ENCODE peak calls at places on chromosomes 4 and X, in nine cellular contexts. One of them, this sample, is unnamed.
A peak's percentile ranks its signal among the peaks of the same experiment; 100 is the strongest.

GRCh38 chrX:133214316-133214715 is 3.8 kb downstream of the TFDP3 start:
- DNase-seq in lower leg skin: no peak
- DNase-seq in K562: no peak
- DNase-seq in foreskin fibroblast: no peak
- DNase-seq in Caco-2: no peak
- DNase-seq in IMR-90: no peak
- DNase-seq in A673: peak; percentile 48
- DNase-seq in bronchial epithelial cell: no peak
- DNase-seq in cardiac fibroblast: no peak
- DNase-seq in this sample: no peak

GRCh38 chr4:8723222-8723980 is 130.8 kb downstream of the CPZ start:
- DNase-seq in IMR-90: no peak
- DNase-seq in lower leg skin: peak; percentile 63
- DNase-seq in K562: no peak
- DNase-seq in Caco-2: peak; percentile 26
- DNase-seq in foreskin fibroblast: no peak
- DNase-seq in bronchial epithelial cell: no peak
- DNase-seq in A673: no peak
- DNase-seq in cardiac fibroblast: no peak
- DNase-seq in this sample: no peak

GRCh38 chrX:17860179-17860780 is 818 bp downstream of the RAI2 start:
- DNase-seq in bronchial epithelial cell: no peak
- DNase-seq in Caco-2: no peak
- DNase-seq in K562: no peak
- DNase-seq in IMR-90: no peak
- DNase-seq in A673: no peak
- DNase-seq in cardiac fibroblast: no peak
- DNase-seq in lower leg skin: no peak
- DNase-seq in foreskin fibroblast: no peak
- DNase-seq in this sample: no peak

GRCh38 chr4:77697860-77698599 is 92.4 kb downstream of the CXCL13 start:
- DNase-seq in cardiac fibroblast: peak; percentile 83
- DNase-seq in Caco-2: no peak
- DNase-seq in foreskin fibroblast: peak; percentile 66
- DNase-seq in bronchial epithelial cell: peak; percentile 79
- DNase-seq in lower leg skin: no peak
- DNase-seq in IMR-90: peak; percentile 67
- DNase-seq in K562: peak; percentile 9
- DNase-seq in A673: peak; percentile 4
- DNase-seq in this sample: peak; percentile 14

GRCh38 chr4:95118507-95118906 is 360.8 kb downstream of the BMPR1B start:
- DNase-seq in cardiac fibroblast: no peak
- DNase-seq in K562: no peak
- DNase-seq in IMR-90: no peak
- DNase-seq in foreskin fibroblast: no peak
- DNase-seq in lower leg skin: no peak
- DNase-seq in Caco-2: no peak
- DNase-seq in A673: no peak
- DNase-seq in bronchial epithelial cell: no peak
- DNase-seq in this sample: no peak

GRCh38 chrX:154022108-154022507 is 2.4 kb upstream of the IRAK1 start:
- DNase-seq in bronchial epithelial cell: no peak
- DNase-seq in IMR-90: no peak
- DNase-seq in cardiac fibroblast: no peak
- DNase-seq in foreskin fibroblast: no peak
- DNase-seq in Caco-2: no peak
- DNase-seq in A673: no peak
- DNase-seq in lower leg skin: no peak
- DNase-seq in K562: peak; percentile 33
- DNase-seq in this sample: no peak

GRCh38 chrX:35380808-35381700 is 417.1 kb upstream of the MAGEB16 start:
- DNase-seq in lower leg skin: no peak
- DNase-seq in foreskin fibroblast: no peak
- DNase-seq in K562: peak; percentile 2
- DNase-seq in A673: peak; percentile 55
- DNase-seq in IMR-90: peak; percentile 20
- DNase-seq in cardiac fibroblast: peak; percentile 5
- DNase-seq in bronchial epithelial cell: peak; percentile 40
- DNase-seq in Caco-2: no peak
- DNase-seq in this sample: peak; percentile 8

GRCh38 chr4:150591284-150591874 is 9.4 kb downstream of the MAB21L2 start:
- DNase-seq in Caco-2: peak; percentile 58
- DNase-seq in bronchial epithelial cell: no peak
- DNase-seq in lower leg skin: no peak
- DNase-seq in A673: no peak
- DNase-seq in IMR-90: no peak
- DNase-seq in K562: no peak
- DNase-seq in cardiac fibroblast: no peak
- DNase-seq in foreskin fibroblast: no peak
- DNase-seq in this sample: no peak

GRCh38 chr4:120682981-120683380 is 239.5 kb downstream of the PRDM5 start:
- DNase-seq in A673: peak; percentile 12
- DNase-seq in foreskin fibroblast: no peak
- DNase-seq in IMR-90: no peak
- DNase-seq in cardiac fibroblast: no peak
- DNase-seq in K562: no peak
- DNase-seq in bronchial epithelial cell: no peak
- DNase-seq in Caco-2: no peak
- DNase-seq in lower leg skin: no peak
- DNase-seq in this sample: no peak

GRCh38 chr4:15681067-15681371 is 608 bp upstream of the FAM200B start:
- DNase-seq in foreskin fibroblast: no peak
- DNase-seq in cardiac fibroblast: no peak
- DNase-seq in K562: no peak
- DNase-seq in A673: no peak
- DNase-seq in Caco-2: no peak
- DNase-seq in IMR-90: no peak
- DNase-seq in lower leg skin: no peak
- DNase-seq in bronchial epithelial cell: no peak
- DNase-seq in this sample: no peak

GRCh38 chr4:15682340-15682725 is 706 bp downstream of the FAM200B start:
- DNase-seq in lower leg skin: no peak
- DNase-seq in A673: no peak
- DNase-seq in bronchial epithelial cell: peak; percentile 44
- DNase-seq in foreskin fibroblast: no peak
- DNase-seq in cardiac fibroblast: peak; percentile 71
- DNase-seq in K562: no peak
- DNase-seq in IMR-90: no peak
- DNase-seq in Caco-2: no peak
- DNase-seq in this sample: peak; percentile 10

GRCh38 chr4:15682790-15683495 is 1.3 kb downstream of the FAM200B start:
- DNase-seq in K562: no peak
- DNase-seq in lower leg skin: no peak
- DNase-seq in foreskin fibroblast: no peak
- DNase-seq in IMR-90: peak; percentile 17
- DNase-seq in cardiac fibroblast: peak; percentile 59
- DNase-seq in bronchial epithelial cell: no peak
- DNase-seq in Caco-2: no peak
- DNase-seq in A673: no peak
- DNase-seq in this sample: no peak

GRCh38 chr4:15684498-15684897 is 2.9 kb downstream of the FAM200B start:
- DNase-seq in IMR-90: no peak
- DNase-seq in Caco-2: no peak
- DNase-seq in lower leg skin: no peak
- DNase-seq in bronchial epithelial cell: no peak
- DNase-seq in cardiac fibroblast: no peak
- DNase-seq in K562: no peak
- DNase-seq in foreskin fibroblast: no peak
- DNase-seq in A673: no peak
- DNase-seq in this sample: no peak

DNA sequence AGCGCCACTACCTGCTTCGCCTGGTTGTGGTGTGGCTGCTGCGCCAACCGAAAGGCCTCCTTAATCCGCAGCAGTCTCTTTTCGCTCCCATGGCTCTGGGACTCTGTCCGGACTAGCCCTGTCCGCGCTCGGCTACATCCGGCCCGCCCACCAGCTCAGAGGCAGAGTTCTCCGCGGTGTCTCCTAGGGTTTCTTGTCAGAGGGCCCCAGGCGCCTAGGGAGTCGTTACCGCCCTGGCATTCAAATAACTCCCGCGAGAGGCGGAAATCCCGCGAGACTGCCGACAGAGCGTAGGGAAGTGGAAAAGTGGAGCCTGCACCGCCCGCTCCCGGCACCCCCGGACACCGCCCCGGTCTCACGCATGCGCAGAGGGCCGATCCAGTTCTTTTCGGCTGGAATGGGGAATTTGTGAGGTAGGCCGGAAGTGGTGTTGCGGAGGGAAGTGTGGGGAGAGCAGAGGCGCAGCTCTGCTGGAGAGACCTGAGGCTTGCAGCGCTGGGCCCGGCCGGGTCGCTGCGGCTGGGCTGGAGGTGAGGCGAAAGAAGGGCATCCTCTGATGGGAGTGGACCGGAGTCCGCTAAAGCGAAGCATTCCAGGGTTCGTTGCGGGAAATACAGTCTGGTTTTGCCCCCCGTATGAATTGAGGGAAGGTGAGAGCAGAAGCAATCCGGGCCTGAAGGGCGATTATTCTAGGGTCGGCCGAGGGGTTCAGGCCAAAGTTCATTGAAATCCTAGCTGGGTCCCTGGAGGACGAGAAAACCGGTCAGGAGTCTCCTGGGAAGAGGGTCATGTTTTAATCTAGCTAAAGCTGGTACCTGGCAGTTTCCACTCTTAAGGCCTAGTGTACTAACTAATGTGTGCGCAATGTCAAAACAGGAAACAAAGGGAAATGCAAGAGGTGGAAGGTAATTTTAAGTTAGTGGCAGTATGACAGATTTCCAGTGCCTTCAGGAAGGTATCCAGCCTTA is at the start of gene FAM200B:
- DNase-seq in cardiac fibroblast: peak; percentile 100
- DNase-seq in IMR-90: peak; percentile 97
- DNase-seq in foreskin fibroblast: peak; percentile 96
- DNase-seq in A673: peak; percentile 100
- DNase-seq in Caco-2: peak; percentile 99
- DNase-seq in lower leg skin: peak; percentile 100
- DNase-seq in K562: peak; percentile 99
- DNase-seq in bronchial epithelial cell: peak; percentile 98
- DNase-seq in this sample: peak; percentile 98
- TF ChIP-seq CTCF in cardiac fibroblast: peak; percentile 35
- TF ChIP-seq CTCF in IMR-90: peak; percentile 22
- TF ChIP-seq CTCF in foreskin fibroblast: no peak
- TF ChIP-seq CTCF in A673: peak; percentile 20
- TF ChIP-seq CTCF in Caco-2: no peak
- TF ChIP-seq CTCF in lower leg skin: no peak
- TF ChIP-seq CTCF in K562: peak; percentile 47
- TF ChIP-seq CTCF in bronchial epithelial cell: peak; percentile 25
- TF ChIP-seq CTCF in this sample: no peak

GRCh38 chr4:186554485-186554884 is 882 bp downstream of the MTNR1A start:
- DNase-seq in bronchial epithelial cell: peak; percentile 48
- DNase-seq in K562: peak; percentile 42
- DNase-seq in Caco-2: no peak
- DNase-seq in A673: peak; percentile 68
- DNase-seq in foreskin fibroblast: no peak
- DNase-seq in lower leg skin: no peak
- DNase-seq in IMR-90: no peak
- DNase-seq in cardiac fibroblast: peak; percentile 36
- DNase-seq in this sample: no peak
- TF ChIP-seq CTCF in bronchial epithelial cell: peak; percentile 54
- TF ChIP-seq CTCF in K562: peak; percentile 49
- TF ChIP-seq CTCF in Caco-2: peak; percentile 8
- TF ChIP-seq CTCF in A673: peak; percentile 52
- TF ChIP-seq CTCF in foreskin fibroblast: no peak
- TF ChIP-seq CTCF in lower leg skin: no peak
- TF ChIP-seq CTCF in IMR-90: peak; percentile 7
- TF ChIP-seq CTCF in cardiac fibroblast: peak; percentile 34
- TF ChIP-seq CTCF in this sample: no peak

GRCh38 chrX:120308558-120308957 is 2.7 kb downstream of the TMEM255A start:
- DNase-seq in foreskin fibroblast: no peak
- DNase-seq in lower leg skin: no peak
- DNase-seq in bronchial epithelial cell: no peak
- DNase-seq in K562: no peak
- DNase-seq in cardiac fibroblast: no peak
- DNase-seq in IMR-90: no peak
- DNase-seq in A673: no peak
- DNase-seq in Caco-2: no peak
- DNase-seq in this sample: no peak
- TF ChIP-seq CTCF in foreskin fibroblast: no peak
- TF ChIP-seq CTCF in lower leg skin: no peak
- TF ChIP-seq CTCF in bronchial epithelial cell: no peak
- TF ChIP-seq CTCF in K562: no peak
- TF ChIP-seq CTCF in cardiac fibroblast: no peak
- TF ChIP-seq CTCF in IMR-90: no peak
- TF ChIP-seq CTCF in A673: no peak
- TF ChIP-seq CTCF in Caco-2: no peak
- TF ChIP-seq CTCF in this sample: no peak

DNA sequence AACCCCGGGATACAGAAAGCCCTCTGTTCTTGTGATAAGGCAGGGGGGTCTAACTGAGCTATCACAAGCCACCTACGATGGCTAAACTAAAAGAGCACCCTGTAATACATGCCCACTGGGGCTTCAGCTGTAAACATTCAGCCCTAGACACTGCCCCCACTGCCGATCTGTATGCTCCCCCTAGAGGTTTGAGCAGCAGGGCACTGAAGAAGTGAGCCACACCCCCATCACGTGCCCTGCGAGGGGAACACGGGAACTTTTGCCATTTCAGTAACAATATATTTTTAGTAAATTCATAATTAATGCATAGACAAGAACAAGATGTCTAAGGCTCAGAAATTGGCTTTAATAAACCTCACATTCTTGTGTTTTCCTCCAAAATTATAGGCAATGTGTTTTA is 235.2 kb upstream of the SFRP2 start:
- DNase-seq in foreskin fibroblast: no peak
- DNase-seq in K562: peak; percentile 42
- DNase-seq in bronchial epithelial cell: no peak
- DNase-seq in A673: peak; percentile 10
- DNase-seq in IMR-90: no peak
- DNase-seq in Caco-2: no peak
- DNase-seq in cardiac fibroblast: peak; percentile 22
- DNase-seq in lower leg skin: no peak
- DNase-seq in this sample: peak; percentile 5
- TF ChIP-seq CTCF in foreskin fibroblast: peak; percentile 4
- TF ChIP-seq CTCF in K562: peak; percentile 52
- TF ChIP-seq CTCF in bronchial epithelial cell: no peak
- TF ChIP-seq CTCF in A673: peak; percentile 34
- TF ChIP-seq CTCF in IMR-90: no peak
- TF ChIP-seq CTCF in Caco-2: peak; percentile 28
- TF ChIP-seq CTCF in cardiac fibroblast: peak; percentile 25
- TF ChIP-seq CTCF in lower leg skin: no peak
- TF ChIP-seq CTCF in this sample: no peak

GRCh38 chrX:11188664-11189063 is 77.5 kb downstream of the HCCS start:
- DNase-seq in K562: no peak
- DNase-seq in Caco-2: no peak
- DNase-seq in A673: no peak
- DNase-seq in IMR-90: peak; percentile 38
- DNase-seq in bronchial epithelial cell: peak; percentile 74
- DNase-seq in cardiac fibroblast: peak; percentile 48
- DNase-seq in lower leg skin: no peak
- DNase-seq in foreskin fibroblast: peak; percentile 51
- DNase-seq in this sample: peak; percentile 56
- TF ChIP-seq CTCF in K562: no peak
- TF ChIP-seq CTCF in Caco-2: no peak
- TF ChIP-seq CTCF in A673: no peak
- TF ChIP-seq CTCF in IMR-90: no peak
- TF ChIP-seq CTCF in bronchial epithelial cell: no peak
- TF ChIP-seq CTCF in cardiac fibroblast: no peak
- TF ChIP-seq CTCF in lower leg skin: no peak
- TF ChIP-seq CTCF in foreskin fibroblast: no peak
- TF ChIP-seq CTCF in this sample: no peak

GRCh38 chr4:178633263-178633662 is 1191.0 kb upstream of the AGA start:
- DNase-seq in foreskin fibroblast: no peak
- DNase-seq in bronchial epithelial cell: no peak
- DNase-seq in lower leg skin: no peak
- DNase-seq in K562: no peak
- DNase-seq in Caco-2: no peak
- DNase-seq in A673: peak; percentile 2
- DNase-seq in IMR-90: no peak
- DNase-seq in cardiac fibroblast: no peak
- DNase-seq in this sample: no peak
- TF ChIP-seq CTCF in foreskin fibroblast: no peak
- TF ChIP-seq CTCF in bronchial epithelial cell: no peak
- TF ChIP-seq CTCF in lower leg skin: no peak
- TF ChIP-seq CTCF in K562: no peak
- TF ChIP-seq CTCF in Caco-2: no peak
- TF ChIP-seq CTCF in A673: peak; percentile 33
- TF ChIP-seq CTCF in IMR-90: no peak
- TF ChIP-seq CTCF in cardiac fibroblast: no peak
- TF ChIP-seq CTCF in this sample: no peak

This sample was measured in GM12865.